ENCODE peak calls at places on chromosomes 6 and 20, in four cellular contexts. A is foreskin fibroblast, H is right cardiac atrium, E is KG1. Z is an unnamed sample.

GRCh38 chr6:167163476-167164011 is 5.8 kb upstream of the GPR31 start:
- DNase-seq in A (no peak), H (no peak), E (no peak), Z (no peak)

GRCh38 chr6:118683881-118684872 is 32.8 kb upstream of the CEP85L start:
- DNase-seq in A (no peak), H (no peak), E (no peak), Z (no peak)

GRCh38 chr6:131555992-131556391 is 17.0 kb upstream of the ARG1 start:
- DNase-seq in A (no peak), H (no peak), E (no peak), Z (no peak)

GRCh38 chr20:35145141-35145564 is 2.0 kb downstream of the EDEM2 start:
- DNase-seq in A (peak), H (no peak), E (peak), Z (peak)

GRCh38 chr6:33880104-33880678 is 76.4 kb upstream of the MLN start:
- DNase-seq in A (no peak), H (no peak), E (no peak), Z (no peak)

GRCh38 chr6:134814076-134814709 is 135.7 kb downstream of the ALDH8A1 start:
- DNase-seq in A (peak), H (no peak), E (no peak), Z (peak)

GRCh38 chr6:107679457-107679856 is 144.7 kb downstream of the SCML4 start:
- DNase-seq in A (peak), H (no peak), E (no peak), Z (no peak)

GRCh38 chr6:91045152-91045551 is 458.3 kb upstream of the MAP3K7 start:
- DNase-seq in A (no peak), H (no peak), E (no peak), Z (no peak)

GRCh38 chr6:136547336-136547735 is 2.9 kb downstream of the MAP7 start:
- DNase-seq in A (peak), H (no peak), E (peak), Z (peak)

GRCh38 chr6:33279971-33280511 is 3.1 kb downstream of the B3GALT4 start:
- DNase-seq in A (peak), H (no peak), E (no peak), Z (peak)

GRCh38 chr20:43835944-43836540 is 78.6 kb upstream of the TOX2 start:
- DNase-seq in A (no peak), H (no peak), E (no peak), Z (no peak)

Z was measured in RCC 7860.